ENCODE peak calls at places on chromosomes 5 and 9, in nine cellular contexts. L is CD8-positive, alpha-beta memory T cell; A is spleen; U is right atrium auricular region; F is sigmoid colon; I is upper lobe of right lung; C is ovary; S is kidney; R is left ventricle myocardium inferior. Z is an unnamed sample. For H3K36me3 and H3K9me3, the result is how much of the 10 kb centered on the place peaks cover.

GRCh38 chr9:34989946-34990635 is 546 bp downstream of the DNAJB5 start:
- DNase-seq in L (peak), A (peak), U (peak), F (peak), I (no peak), C (no peak), S (peak), R (peak), Z (peak)

GRCh38 chr9:110583237-110583636 is 3.7 kb upstream of the SVEP1 start:
- DNase-seq in L (no peak), A (no peak), U (no peak), F (no peak), I (no peak), C (no peak), S (no peak), R (no peak), Z (no peak)

GRCh38 chr9:98228392-98229089 is 26.9 kb downstream of the TBC1D2 start:
- DNase-seq in L (no peak), A (no peak), U (no peak), F (peak), I (no peak), C (no peak), S (no peak), R (no peak), Z (no peak)

GRCh38 chr9:16154570-16155078 is 601.8 kb downstream of the CCDC171 start:
- DNase-seq in L (no peak), A (no peak), U (no peak), F (no peak), I (peak), C (peak), S (peak), R (peak), Z (peak)

GRCh38 chr9:93507780-93508179 is 54.4 kb upstream of the FAM120AOS start:
- DNase-seq in L (no peak), A (no peak), U (no peak), F (no peak), I (no peak), C (no peak), S (no peak), R (no peak), Z (no peak)

GRCh38 chr9:99023831-99024230 is 80.1 kb downstream of the COL15A1 start:
- DNase-seq in L (no peak), A (no peak), U (peak), F (no peak), I (no peak), C (peak), S (no peak), R (peak), Z (no peak)

GRCh38 chr9:68841292-68842052 is 136.4 kb downstream of the PIP5K1B start:
- DNase-seq in L (no peak), A (no peak), U (no peak), F (no peak), I (no peak), C (no peak), S (no peak), R (no peak), Z (no peak)

GRCh38 chr5:92332039-92332438 is 948.9 kb upstream of the ARRDC3 start:
- DNase-seq in L (no peak), A (no peak), U (no peak), F (no peak), I (no peak), C (no peak), S (no peak), R (no peak), Z (no peak)

GRCh38 chr9:80086386-80086785 is 514.6 kb downstream of the TLE4 start:
- DNase-seq in L (no peak), A (no peak), U (no peak), F (no peak), I (no peak), C (no peak), S (no peak), R (no peak), Z (no peak)

GRCh38 chr9:19788614-19789271 is at the start of gene SLC24A2:
- DNase-seq in L (no peak), A (no peak), U (no peak), F (no peak), I (no peak), C (no peak), S (no peak), R (no peak), Z (no peak)

GRCh38 chr5:5979761-5980570 is 398.4 kb downstream of the MED10 start:
- DNase-seq in L (no peak), A (no peak), U (no peak), F (no peak), I (no peak), C (no peak), S (no peak), R (no peak), Z (no peak)

GRCh38 chr5:164481270-164481669 is 975.9 kb downstream of the MAT2B start:
- DNase-seq in L (no peak), A (no peak), U (no peak), F (no peak), I (no peak), C (no peak), S (no peak), R (no peak), Z (no peak)

GRCh38 chr9:24258626-24259025 is 287.1 kb downstream of the IZUMO3 start:
- DNase-seq in L (no peak), A (no peak), U (no peak), F (no peak), I (no peak), C (no peak), S (no peak), R (no peak), Z (no peak)

GRCh38 chr5:94807985-94808384 is 189.5 kb downstream of the SLF1 start:
- DNase-seq in L (no peak), A (no peak), U (no peak), F (no peak), I (no peak), C (no peak), S (no peak), R (no peak), Z (no peak)

GRCh38 chr5:150522504-150523464 is 14.9 kb downstream of the NDST1 start:
- DNase-seq in L (no peak), A (no peak), U (no peak), F (no peak), I (no peak), C (no peak), S (no peak), R (peak), Z (peak)

GRCh38 chr5:134813407-134813806 is 32.4 kb upstream of the C5orf24 start:
- DNase-seq in L (no peak), A (no peak), U (no peak), F (no peak), I (no peak), C (no peak), S (no peak), R (no peak), Z (no peak)

GRCh38 chr5:168611163-168611562 is 32.0 kb upstream of the PANK3 start:
- DNase-seq in L (no peak), A (no peak), U (no peak), F (no peak), I (no peak), C (no peak), S (no peak), R (no peak), Z (no peak)

GRCh38 chr5:143521891-143522290 is 118.4 kb upstream of the NR3C1 start:
- DNase-seq in L (no peak), A (no peak), U (no peak), F (no peak), I (no peak), C (no peak), S (no peak), R (no peak), Z (no peak)

GRCh38 chr9:38316166-38316765 is 76.2 kb upstream of the ALDH1B1 start:
- DNase-seq in L (no peak), A (no peak), U (no peak), F (no peak), I (no peak), C (no peak), S (no peak), R (no peak), Z (no peak)

GRCh38 chr9:4490705-4491620 is 695 bp downstream of the SLC1A1 start:
- DNase-seq in L (no peak), A (no peak), U (no peak), F (no peak), I (peak), C (no peak), S (peak), R (no peak), Z (peak)

GRCh38 chr5:125712397-125712796 is 710.8 kb upstream of the GRAMD2B start:
- DNase-seq in L (no peak), A (no peak), U (no peak), F (no peak), I (no peak), C (no peak), S (no peak), R (no peak), Z (no peak)

GRCh38 chr9:134155812-134156360 is 8.5 kb downstream of the RNU6ATAC start:
- DNase-seq in L (no peak), A (no peak), U (no peak), F (no peak), I (no peak), C (no peak), S (no peak), R (no peak), Z (no peak)

GRCh38 chr5:136038635-136039034 is 9.8 kb downstream of the TGFBI start:
- DNase-seq in L (no peak), A (peak), U (no peak), F (no peak), I (no peak), C (no peak), S (no peak), R (no peak), Z (no peak)

GRCh38 chr9:4904322-4905134 is 80.5 kb upstream of the JAK2 start:
- DNase-seq in L (no peak), A (no peak), U (no peak), F (no peak), I (no peak), C (no peak), S (no peak), R (no peak), Z (no peak)

GRCh38 chr5:103425686-103426454 is 136.7 kb downstream of the NUDT12 start:
- DNase-seq in L (no peak), A (no peak), U (no peak), F (no peak), I (no peak), C (no peak), S (no peak), R (no peak), Z (no peak)

GRCh38 chr5:43231977-43232376 is 40.0 kb downstream of the NIM1K start:
- DNase-seq in L (no peak), A (no peak), U (no peak), F (no peak), I (no peak), C (no peak), S (no peak), R (no peak), Z (no peak)

GRCh38 chr5:111133436-111133751 is 41.2 kb downstream of the WDR36 start:
- DNase-seq in L (no peak), A (no peak), U (no peak), F (no peak), I (no peak), C (peak), S (peak), R (no peak), Z (no peak)

GRCh38 chr5:126267435-126267834 is 155.8 kb upstream of the GRAMD2B start:
- DNase-seq in L (no peak), A (no peak), U (no peak), F (no peak), I (no peak), C (no peak), S (no peak), R (no peak), Z (no peak)

GRCh38 chr5:154977409-154977808 is 36.1 kb upstream of the KIF4B start:
- DNase-seq in L (no peak), A (no peak), U (no peak), F (no peak), I (no peak), C (no peak), S (no peak), R (no peak), Z (no peak)

GRCh38 chr9:137240321-137240840 is 706 bp upstream of the TUBB4B start:
- DNase-seq in L (peak), A (no peak), U (peak), F (peak), I (peak), C (peak), S (peak), R (peak), Z (peak)

GRCh38 chr5:73268826-73269225 is 95.8 kb downstream of the TMEM174 start:
- DNase-seq in L (no peak), A (no peak), U (no peak), F (no peak), I (no peak), C (no peak), S (no peak), R (no peak), Z (no peak)

GRCh38 chr5:177389368-177390169 is 5.3 kb downstream of the SLC34A1 start:
- DNase-seq in L (peak), A (no peak), U (peak), F (no peak), I (no peak), C (no peak), S (no peak), R (no peak), Z (no peak)

GRCh38 chr5:157388148-157388547 is 71.9 kb upstream of the NIPAL4 start:
- DNase-seq in L (no peak), A (no peak), U (no peak), F (no peak), I (no peak), C (no peak), S (no peak), R (no peak), Z (no peak)

GRCh38 chr5:108122701-108123100 is 259.2 kb downstream of the FBXL17 start:
- DNase-seq in L (no peak), A (no peak), U (no peak), F (no peak), I (no peak), C (no peak), S (no peak), R (no peak), Z (no peak)

GRCh38 chr5:14265574-14265973 is 122.4 kb downstream of the TRIO start:
- DNase-seq in L (no peak), A (no peak), U (no peak), F (no peak), I (no peak), C (no peak), S (no peak), R (no peak), Z (no peak)

GRCh38 chr5:153896701-153897100 is 142.0 kb downstream of the FAM114A2 start:
- DNase-seq in L (no peak), A (no peak), U (no peak), F (no peak), I (no peak), C (no peak), S (no peak), R (no peak), Z (no peak)

GRCh38 chr9:94554078-94554438 is 825 bp upstream of the PCAT7 start:
- DNase-seq in L (no peak), A (no peak), U (no peak), F (no peak), I (no peak), C (no peak), S (peak), R (no peak), Z (no peak)

GRCh38 chr5:142308358-142308757 is 16.5 kb downstream of the SPRY4 start:
- DNase-seq in L (no peak), A (no peak), U (no peak), F (no peak), I (no peak), C (no peak), S (no peak), R (no peak), Z (no peak)

GRCh38 chr5:142309747-142310318 is 15.0 kb downstream of the SPRY4 start:
- DNase-seq in L (no peak), A (no peak), U (no peak), F (no peak), I (no peak), C (no peak), S (no peak), R (no peak), Z (no peak)

GRCh38 chr5:142311725-142312124 is 13.1 kb downstream of the SPRY4 start:
- DNase-seq in L (no peak), A (no peak), U (no peak), F (no peak), I (no peak), C (no peak), S (no peak), R (no peak), Z (no peak)

GRCh38 chr5:142312399-142312798 is 12.4 kb downstream of the SPRY4 start:
- DNase-seq in L (no peak), A (no peak), U (no peak), F (no peak), I (no peak), C (no peak), S (no peak), R (no peak), Z (no peak)

DNA sequence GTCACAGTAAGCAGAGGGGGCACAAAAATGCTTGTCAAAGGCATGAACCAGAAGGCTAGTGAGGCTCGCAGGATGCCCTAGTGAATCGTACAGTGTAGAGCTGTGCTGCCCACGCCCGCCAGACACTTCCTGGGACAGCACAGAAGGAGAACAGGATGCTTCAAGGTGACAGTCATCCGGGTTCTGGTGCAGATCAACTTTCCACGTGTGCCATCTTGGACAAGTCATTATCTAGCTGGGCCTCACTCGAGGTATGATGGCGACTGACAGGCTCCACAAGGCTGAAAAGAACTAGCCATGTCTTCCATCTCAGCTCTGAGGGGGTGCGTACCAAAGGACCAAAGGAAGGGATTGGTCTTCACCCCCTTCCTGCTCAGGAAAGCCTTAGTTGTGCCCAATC is 14.0 kb downstream of the SPRY4 start:
- DNase-seq in L (no peak), A (no peak), U (no peak), F (no peak), I (no peak), C (no peak), S (no peak), R (no peak), Z (no peak)
- H3K36me3 ChIP-seq in L (under half), A (under half), U (under half), F (under half), I (under half), C (under half), S (under half), R (under half), Z (under half)

GRCh38 chr5:72076901-72077300 is 30.4 kb upstream of the MAP1B start:
- DNase-seq in L (no peak), A (no peak), U (no peak), F (no peak), I (no peak), C (no peak), S (no peak), R (no peak), Z (no peak)

GRCh38 chr5:72071906-72072305 is 35.4 kb upstream of the MAP1B start:
- DNase-seq in L (no peak), A (no peak), U (no peak), F (no peak), I (no peak), C (no peak), S (no peak), R (no peak), Z (no peak)

GRCh38 chr5:72077390-72077789 is 29.9 kb upstream of the MAP1B start:
- DNase-seq in L (no peak), A (no peak), U (no peak), F (no peak), I (no peak), C (no peak), S (no peak), R (no peak), Z (no peak)

GRCh38 chr5:72070519-72070918 is 36.8 kb upstream of the MAP1B start:
- DNase-seq in L (no peak), A (no peak), U (no peak), F (no peak), I (no peak), C (no peak), S (no peak), R (no peak), Z (no peak)

GRCh38 chr5:72074238-72074637 is 33.0 kb upstream of the MAP1B start:
- DNase-seq in L (no peak), A (no peak), U (no peak), F (no peak), I (no peak), C (no peak), S (no peak), R (no peak), Z (no peak)
- H3K27ac ChIP-seq in L (no peak), A (no peak), U (no peak), F (no peak), I (no peak), C (no peak), S (no peak), R (no peak), Z (no peak)

GRCh38 chr5:8633706-8634105 is 764.8 kb downstream of the MTRR start:
- DNase-seq in L (no peak), A (no peak), U (no peak), F (no peak), I (no peak), C (no peak), S (no peak), R (no peak), Z (no peak)
- H3K9me3 ChIP-seq in L (under half), A (under half), U (under half), F (under half), I (under half), C (under half), S (under half), R (under half), Z (under half)

DNA sequence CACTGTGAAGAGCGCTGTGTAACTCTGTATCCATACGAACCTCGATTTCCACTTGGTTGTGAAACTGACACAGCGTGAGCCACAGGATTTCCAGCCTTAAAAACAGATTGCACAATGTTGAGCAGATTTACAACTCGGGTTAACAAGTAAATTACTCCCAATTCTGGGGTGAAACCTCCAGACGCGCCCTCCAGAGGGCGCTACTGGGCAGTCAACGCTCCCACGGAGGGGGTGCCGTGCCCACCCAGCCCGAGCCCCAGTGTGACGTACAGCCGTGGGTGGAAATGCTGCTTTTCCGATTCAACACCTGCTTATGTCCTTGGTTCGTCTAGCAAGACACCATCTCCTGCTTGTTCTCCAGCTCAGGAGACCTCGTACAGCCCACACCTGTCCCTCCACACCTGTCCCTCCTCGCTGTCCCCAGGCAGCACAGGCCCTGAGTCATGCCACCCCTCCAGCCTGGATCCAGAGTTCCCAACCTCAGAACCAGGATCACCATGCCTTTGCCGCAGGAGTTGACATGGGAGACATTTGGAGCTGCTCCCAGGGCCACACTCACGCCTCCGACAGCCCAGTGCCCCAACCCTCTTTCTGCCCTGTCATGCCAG is 34.4 kb upstream of the SLC6A3 start:
- DNase-seq in L (peak), A (peak), U (peak), F (no peak), I (no peak), C (no peak), S (peak), R (no peak), Z (no peak)
- H3K36me3 ChIP-seq in L (under half), A (half or more), U (under half), F (under half), I (under half), C (under half), S (under half), R (under half), Z (half or more)

GRCh38 chr9:84932915-84933527 is 263.5 kb downstream of the NTRK2 start:
- DNase-seq in L (no peak), A (no peak), U (no peak), F (no peak), I (no peak), C (no peak), S (no peak), R (no peak), Z (no peak)
- H3K27ac ChIP-seq in L (no peak), A (no peak), U (no peak), F (no peak), I (no peak), C (no peak), S (no peak), R (no peak), Z (no peak)

GRCh38 chr5:19258686-19259085 is 729.3 kb downstream of the CDH18 start:
- DNase-seq in L (no peak), A (no peak), U (no peak), F (no peak), I (no peak), C (no peak), S (no peak), R (no peak), Z (no peak)
- H3K9me3 ChIP-seq in L (under half), A (under half), U (under half), F (under half), I (under half), C (under half), S (under half), R (under half), Z (under half)

GRCh38 chr9:108980893-108981292 is 32.4 kb downstream of the CTNNAL1 start:
- DNase-seq in L (no peak), A (no peak), U (no peak), F (no peak), I (no peak), C (no peak), S (no peak), R (no peak), Z (no peak)
- H3K36me3 ChIP-seq in L (under half), A (under half), U (under half), F (under half), I (under half), C (under half), S (under half), R (under half), Z (under half)

DNA sequence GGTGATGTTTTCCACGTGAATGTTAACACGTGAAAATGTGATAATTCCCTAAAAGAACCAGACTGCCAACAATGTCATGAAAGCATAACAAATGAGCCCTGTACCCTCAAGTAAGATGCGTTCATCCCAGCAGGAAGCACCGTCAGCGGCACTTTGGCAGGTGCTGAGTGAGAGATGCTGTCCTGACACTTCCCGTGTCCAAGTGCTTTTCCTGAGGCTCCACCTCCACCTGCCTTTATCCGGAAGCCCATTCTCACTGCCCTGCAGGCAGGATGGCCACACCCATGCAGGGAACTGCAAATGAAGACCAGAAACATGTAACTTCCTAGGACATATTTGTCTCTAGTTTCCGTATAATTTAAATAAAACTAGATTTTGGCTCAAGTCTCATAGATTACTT is 238.0 kb upstream of the IRX2 start:
- DNase-seq in L (no peak), A (no peak), U (no peak), F (no peak), I (no peak), C (no peak), S (no peak), R (no peak), Z (no peak)
- H3K27ac ChIP-seq in L (no peak), A (no peak), U (no peak), F (no peak), I (no peak), C (no peak), S (no peak), R (no peak), Z (no peak)